ENCODE peak calls at places on chromosomes 2 and 18, in nine cellular contexts. E is NCI-H1105, B is M059J, R is NCI-H2081 treated with DMSO at 0.1 percent for 48 hours, I is NCI-H1417, H is cardiac muscle cell, L is GM12878, Q is hypothalamus, M is fibroblast of mammary gland. J is an unnamed sample.

GRCh38 chr2:219350215-219350937 is 17.8 kb upstream of the RESP18 start:
- DNase-seq in E (no peak), B (peak; percentile 30), R (no peak), I (no peak), H (no peak), L (no peak), Q (no peak), M (peak; percentile 85), J (no peak)

GRCh38 chr2:62474173-62474572 is 31.8 kb downstream of the TMEM17 start:
- DNase-seq in E (no peak), B (no peak), R (no peak), I (no peak), H (no peak), L (no peak), Q (no peak), M (no peak), J (no peak)

GRCh38 chr2:44941551-44942234 is at the start of gene SIX3:
- DNase-seq in E (no peak), B (peak; percentile 38), R (no peak), I (peak; percentile 80), H (no peak), L (no peak), Q (no peak), M (no peak), J (no peak)

GRCh38 chr2:207337234-207338219 is 171.8 kb upstream of the KLF7 start:
- DNase-seq in E (no peak), B (peak; percentile 75), R (no peak), I (no peak), H (no peak), L (no peak), Q (no peak), M (peak; percentile 55), J (peak; percentile 59)

GRCh38 chr2:53632714-53633113 is 134.9 kb upstream of the CHAC2 start:
- DNase-seq in E (no peak), B (peak; percentile 89), R (no peak), I (no peak), H (no peak), L (no peak), Q (no peak), M (peak; percentile 5), J (peak; percentile 73)

GRCh38 chr2:42567806-42568429 is 514 bp upstream of the MTA3 start:
- DNase-seq in E (peak; percentile 1), B (no peak), R (no peak), I (peak; percentile 85), H (peak; percentile 55), L (peak; percentile 48), Q (peak; percentile 23), M (no peak), J (peak; percentile 7)

GRCh38 chr2:240325654-240326031 is 109.8 kb upstream of the GPC1 start:
- DNase-seq in E (no peak), B (no peak), R (no peak), I (peak; percentile 53), H (no peak), L (no peak), Q (no peak), M (no peak), J (no peak)

GRCh38 chr2:24754985-24755690 is 38.1 kb downstream of the PTRHD1 start:
- DNase-seq in E (no peak), B (peak; percentile 5), R (no peak), I (no peak), H (no peak), L (no peak), Q (no peak), M (peak; percentile 38), J (no peak)

GRCh38 chr2:192696857-192697256 is 502.1 kb upstream of the TMEFF2 start:
- DNase-seq in E (no peak), B (no peak), R (no peak), I (no peak), H (no peak), L (no peak), Q (no peak), M (no peak), J (no peak)

GRCh38 chr2:43610361-43610760 is 14.5 kb upstream of the THADA start:
- DNase-seq in E (no peak), B (no peak), R (no peak), I (no peak), H (no peak), L (no peak), Q (no peak), M (no peak), J (no peak)

GRCh38 chr18:79552696-79553095 is 126.9 kb upstream of the CTDP1 start:
- DNase-seq in E (no peak), B (no peak), R (no peak), I (peak; percentile 68), H (no peak), L (no peak), Q (no peak), M (no peak), J (no peak)

GRCh38 chr2:9467687-9468086 is 6.7 kb upstream of the IAH1 start:
- DNase-seq in E (no peak), B (no peak), R (no peak), I (no peak), H (no peak), L (no peak), Q (no peak), M (no peak), J (no peak)

GRCh38 chr2:196249171-196249570 is 77.8 kb upstream of the STK17B start:
- DNase-seq in E (no peak), B (peak; percentile 66), R (no peak), I (no peak), H (no peak), L (no peak), Q (no peak), M (peak; percentile 69), J (no peak)

GRCh38 chr2:233853883-233854240 is 473 bp downstream of the HJURP start:
- DNase-seq in E (no peak), B (no peak), R (no peak), I (no peak), H (no peak), L (no peak), Q (no peak), M (no peak), J (no peak)

GRCh38 chr2:168293766-168294165 is 46.4 kb upstream of the STK39 start:
- DNase-seq in E (no peak), B (peak; percentile 12), R (no peak), I (no peak), H (no peak), L (no peak), Q (no peak), M (peak; percentile 5), J (no peak)

GRCh38 chr2:62660087-62660486 is 45.4 kb upstream of the EHBP1 start:
- DNase-seq in E (no peak), B (no peak), R (no peak), I (no peak), H (no peak), L (peak; percentile 48), Q (no peak), M (no peak), J (no peak)

GRCh38 chr18:10353791-10354190 is 100.6 kb upstream of the APCDD1 start:
- DNase-seq in E (no peak), B (peak; percentile 72), R (no peak), I (no peak), H (no peak), L (no peak), Q (no peak), M (peak; percentile 67), J (peak; percentile 68)

GRCh38 chr2:147501973-147502372 is 342.9 kb upstream of the ACVR2A start:
- DNase-seq in E (no peak), B (no peak), R (no peak), I (no peak), H (no peak), L (no peak), Q (no peak), M (no peak), J (no peak)

GRCh38 chr2:225670111-225670974 is 270.8 kb downstream of the NYAP2 start:
- DNase-seq in E (no peak), B (peak; percentile 55), R (peak; percentile 6), I (peak; percentile 71), H (peak; percentile 49), L (no peak), Q (no peak), M (peak; percentile 74), J (peak; percentile 2)

GRCh38 chr2:158845869-158846268 is 50.8 kb downstream of the DAPL1 start:
- DNase-seq in E (no peak), B (no peak), R (no peak), I (peak; percentile 3), H (no peak), L (no peak), Q (no peak), M (peak; percentile 58), J (no peak)

GRCh38 chr2:196336715-196337617 is 165.6 kb upstream of the STK17B start:
- DNase-seq in E (peak; percentile 8), B (peak; percentile 27), R (no peak), I (peak; percentile 55), H (peak; percentile 32), L (peak; percentile 12), Q (no peak), M (peak; percentile 60), J (no peak)

GRCh38 chr2:96874099-96874831 is 4.4 kb upstream of the SEMA4C start:
- DNase-seq in E (no peak), B (no peak), R (no peak), I (no peak), H (no peak), L (peak; percentile 76), Q (no peak), M (no peak), J (no peak)

GRCh38 chr2:94984964-94985575 is 40.4 kb upstream of the MAL start:
- DNase-seq in E (no peak), B (peak; percentile 15), R (no peak), I (no peak), H (no peak), L (no peak), Q (no peak), M (no peak), J (no peak)

GRCh38 chr2:67824196-67824595 is 238.6 kb downstream of the C1D start:
- DNase-seq in E (no peak), B (peak; percentile 77), R (no peak), I (no peak), H (no peak), L (no peak), Q (no peak), M (peak; percentile 55), J (no peak)

GRCh38 chr2:68235090-68235489 is 17.2 kb downstream of the PPP3R1 start:
- DNase-seq in E (no peak), B (no peak), R (peak; percentile 6), I (peak; percentile 38), H (no peak), L (no peak), Q (no peak), M (no peak), J (no peak)

GRCh38 chr2:114424699-114425098 is 17.7 kb upstream of the DPP10 start:
- DNase-seq in E (no peak), B (no peak), R (no peak), I (no peak), H (no peak), L (no peak), Q (no peak), M (no peak), J (no peak)

GRCh38 chr2:217127744-217128143 is 267.9 kb upstream of the TNP1 start:
- DNase-seq in E (no peak), B (no peak), R (peak; percentile 83), I (peak; percentile 93), H (no peak), L (no peak), Q (no peak), M (no peak), J (no peak)

GRCh38 chr2:30336978-30337841 is 105.9 kb downstream of the LBH start:
- DNase-seq in E (no peak), B (peak; percentile 21), R (no peak), I (no peak), H (no peak), L (peak; percentile 92), Q (no peak), M (no peak), J (no peak)

GRCh38 chr2:105582952-105583660 is 161.6 kb upstream of the NCK2 start:
- DNase-seq in E (no peak), B (no peak), R (no peak), I (peak; percentile 4), H (no peak), L (no peak), Q (no peak), M (no peak), J (no peak)